ENCODE peak calls at places on chromosomes 6 and 20, in nine cellular contexts. E is stomach; I is fibroblast of mammary gland; Z is NT2/D1; D is heart right ventricle; N is fibroblast of lung; T is small intestine; L is mesendoderm; F is CD8-positive, alpha-beta memory T cell. J is an unnamed sample.

GRCh38 chr20:37323985-37324384 is 22.0 kb upstream of the SRC start:
- DNase-seq in F (no peak), Z (no peak), E (no peak), L (no peak), I (peak; percentile 82), D (no peak), N (peak; percentile 88), T (no peak), J (peak; percentile 88)

GRCh38 chr20:39878321-39878720 is 810.7 kb downstream of the MAFB start:
- DNase-seq in T (no peak), E (no peak), Z (no peak), I (no peak), F (no peak), D (no peak), N (no peak), L (no peak), J (no peak)

GRCh38 chr20:34904202-34904621 is 27.8 kb downstream of the ACSS2 start:
- DNase-seq in E (peak; percentile 41), D (no peak), F (no peak), Z (no peak), N (no peak), T (peak; percentile 73), I (peak; percentile 16), L (no peak), J (no peak)

GRCh38 chr20:49447946-49448809 is 34.3 kb downstream of the KCNB1 start:
- DNase-seq in E (no peak), Z (no peak), N (no peak), T (no peak), I (peak; percentile 30), L (peak; percentile 86), F (no peak), D (no peak), J (no peak)

GRCh38 chr6:140062042-140063041 is 687.9 kb upstream of the CITED2 start:
- DNase-seq in D (peak; percentile 50), E (peak; percentile 26), F (no peak), L (peak; percentile 16), N (peak; percentile 99), Z (no peak), I (peak; percentile 95), T (peak; percentile 27), J (peak; percentile 96)

GRCh38 chr6:116060572-116061283 is at the start of gene FRK:
- DNase-seq in F (no peak), E (peak; percentile 70), I (peak; percentile 41), Z (no peak), N (no peak), D (peak; percentile 13), L (no peak), T (peak; percentile 94), J (peak; percentile 3)

GRCh38 chr6:5930143-5930770 is 76.5 kb downstream of the NRN1 start:
- DNase-seq in I (no peak), N (no peak), T (no peak), Z (no peak), E (no peak), F (no peak), D (no peak), L (no peak), J (no peak)

GRCh38 chr6:89073840-89074239 is 6.7 kb upstream of the PNRC1 start:
- DNase-seq in L (no peak), Z (no peak), D (no peak), I (no peak), F (no peak), E (no peak), T (no peak), N (no peak), J (no peak)

GRCh38 chr20:7976015-7976414 is 35.8 kb upstream of the HAO1 start:
- DNase-seq in Z (no peak), N (no peak), I (peak; percentile 11), E (no peak), L (no peak), D (no peak), F (no peak), T (no peak), J (no peak)

GRCh38 chr6:157551041-157551832 is 170.2 kb downstream of the ZDHHC14 start:
- DNase-seq in F (no peak), E (no peak), I (no peak), Z (no peak), L (peak; percentile 59), N (no peak), D (no peak), T (no peak), J (no peak)

GRCh38 chr6:157550114-157550989 is 169.4 kb downstream of the ZDHHC14 start:
- DNase-seq in E (no peak), T (peak; percentile 40), I (no peak), L (no peak), Z (no peak), N (no peak), D (no peak), F (peak; percentile 10), J (no peak)

GRCh38 chr6:157549468-157549745 is 168.4 kb downstream of the ZDHHC14 start:
- DNase-seq in N (no peak), F (no peak), Z (no peak), E (no peak), I (no peak), D (no peak), T (no peak), L (no peak), J (no peak)

GRCh38 chr6:157547112-157547511 is 166.1 kb downstream of the ZDHHC14 start:
- DNase-seq in D (no peak), Z (no peak), F (no peak), E (no peak), T (no peak), N (no peak), I (no peak), L (no peak), J (no peak)

GRCh38 chr6:157548635-157549467 is 167.9 kb downstream of the ZDHHC14 start:
- DNase-seq in E (no peak), F (no peak), L (no peak), Z (no peak), D (no peak), I (no peak), T (no peak), N (no peak), J (no peak)
- H3K4me3 ChIP-seq in E (no peak overlapping the region), F (no peak overlapping the region), L (no peak overlapping the region), Z (no peak overlapping the region), D (no peak overlapping the region), I (no peak overlapping the region), T (no peak overlapping the region), N (no peak overlapping the region), J (no peak overlapping the region)

GRCh38 chr6:158703840-158704822 is 54.3 kb downstream of the SYTL3 start:
- DNase-seq in T (peak; percentile 93), F (peak; percentile 73), L (peak; percentile 78), Z (no peak), I (peak; percentile 42), E (peak; percentile 83), D (peak; percentile 75), N (peak; percentile 36), J (no peak)
- H3K4me3 ChIP-seq in T (peak overlapping the region; percentile 19), F (peak overlapping the region; percentile 62), L (no peak overlapping the region), Z (no peak overlapping the region), I (peak overlapping the region; percentile 50), E (peak overlapping the region; percentile 35), D (peak overlapping the region; percentile 47), N (peak overlapping the region; percentile 59), J (peak overlapping the region; percentile 47)

GRCh38 chr6:17705428-17705777 is 1.3 kb downstream of the NUP153 start:
- DNase-seq in Z (no peak), L (peak; percentile 70), E (peak; percentile 38), F (no peak), I (peak; percentile 78), T (no peak), N (peak; percentile 73), D (peak; percentile 64), J (no peak)

GRCh38 chr6:17700421-17701416 is 6.0 kb downstream of the NUP153 start:
- DNase-seq in I (no peak), F (no peak), T (no peak), N (no peak), Z (no peak), L (no peak), E (no peak), D (no peak), J (no peak)

GRCh38 chr6:17705778-17706579 is 746 bp downstream of the NUP153 start:
- DNase-seq in E (peak; percentile 65), N (peak; percentile 74), Z (peak; percentile 13), I (peak; percentile 65), T (peak; percentile 55), F (peak; percentile 84), L (peak; percentile 81), D (peak; percentile 61), J (no peak)

GRCh38 chr6:17706580-17707370 is at the start of gene NUP153:
- DNase-seq in L (peak; percentile 99), Z (peak; percentile 96), I (peak; percentile 98), E (peak; percentile 100), D (peak; percentile 98), T (peak; percentile 99), N (peak; percentile 97), F (peak; percentile 100), J (peak; percentile 85)

DNA sequence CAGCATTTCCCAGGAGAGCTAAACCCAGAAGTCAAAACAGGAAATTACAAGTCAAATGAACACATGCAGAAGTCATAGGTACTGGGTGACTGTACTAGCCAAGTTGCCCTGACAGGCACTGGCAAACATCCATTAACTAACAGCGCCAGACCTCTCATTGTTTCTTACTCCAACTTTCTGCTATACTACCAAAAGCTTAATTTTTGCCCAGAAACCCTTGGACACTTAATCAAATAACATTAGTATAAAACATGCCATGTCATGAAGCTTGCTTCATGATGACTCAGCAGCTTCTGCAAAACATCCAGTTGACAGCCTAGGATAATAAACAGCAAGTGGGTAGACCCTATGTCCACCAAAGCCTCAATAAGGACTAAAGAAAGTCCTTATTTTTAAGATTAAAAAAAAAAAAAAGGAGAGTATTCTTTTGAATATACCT is 3.5 kb downstream of the NUP153 start:
- DNase-seq in N (peak; percentile 83), E (no peak), T (peak; percentile 23), L (no peak), D (peak; percentile 10), I (peak; percentile 97), F (no peak), Z (no peak), J (no peak)
- H3K4me3 ChIP-seq in N (no peak overlapping the region), E (no peak overlapping the region), T (no peak overlapping the region), L (no peak overlapping the region), D (no peak overlapping the region), I (no peak overlapping the region), F (no peak overlapping the region), Z (no peak overlapping the region), J (no peak overlapping the region)

GRCh38 chr6:18384621-18385020 is 2.5 kb upstream of the RNF144B start:
- DNase-seq in E (peak; percentile 45), F (no peak), T (no peak), Z (no peak), N (no peak), L (no peak), I (no peak), D (no peak), J (no peak)

GRCh38 chr6:18380165-18380564 is 7.0 kb upstream of the RNF144B start:
- DNase-seq in F (no peak), D (no peak), N (no peak), E (no peak), I (peak; percentile 39), L (no peak), T (no peak), Z (no peak), J (no peak)

DNA sequence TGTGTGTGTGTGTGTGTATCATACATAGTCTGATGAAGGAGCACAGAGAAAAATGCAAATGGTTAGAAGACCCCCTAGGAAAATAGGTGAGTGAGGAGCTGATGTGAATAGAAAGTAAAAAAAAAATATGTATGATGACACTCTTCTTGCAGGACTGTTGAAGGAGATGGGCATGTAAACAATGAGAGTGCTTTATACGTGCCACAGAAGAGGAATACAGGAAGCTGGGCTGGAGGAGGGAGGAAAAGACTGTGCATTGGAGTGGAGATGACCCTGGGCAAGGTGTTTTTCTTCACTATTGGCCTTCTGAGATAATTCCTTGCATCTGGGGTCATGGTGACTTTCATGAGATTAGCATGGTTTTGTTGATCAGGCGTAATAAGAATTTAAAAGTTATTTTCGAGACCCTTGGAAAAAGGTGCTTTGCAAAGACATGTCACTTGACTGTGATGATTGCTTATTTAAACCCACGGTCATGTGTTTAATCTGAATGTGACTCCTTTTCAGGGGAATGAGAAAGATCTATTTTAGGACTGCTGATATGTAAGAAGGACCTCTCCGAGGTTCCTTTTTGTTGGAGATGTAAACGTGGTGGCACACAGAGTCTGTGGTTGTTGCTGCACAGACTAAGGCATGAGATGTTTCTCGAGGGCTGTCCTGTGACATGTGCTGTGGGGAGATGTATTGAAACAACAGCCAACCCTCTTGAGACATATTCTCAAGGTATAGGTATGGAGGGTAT is 7.6 kb upstream of the RNF144B start:
- DNase-seq in L (no peak), N (no peak), D (no peak), F (no peak), E (no peak), I (no peak), T (no peak), Z (no peak), J (no peak)
- H3K4me3 ChIP-seq in L (no peak overlapping the region), N (no peak overlapping the region), D (no peak overlapping the region), F (no peak overlapping the region), E (no peak overlapping the region), I (no peak overlapping the region), T (no peak overlapping the region), Z (no peak overlapping the region), J (no peak overlapping the region)

J was measured in BJ.